ENCODE peak calls at places on chromosomes 5 and 9, in six cellular contexts. C is fibroblast of lung, Z is MM.1S, B is astrocyte of the spinal cord, W is body of pancreas, E is breast epithelium. X is an unnamed sample.

GRCh38 chr9:107422189-107422802 is 67.3 kb downstream of the KLF4 start:
- DNase-seq in C (peak), Z (peak), B (peak), W (peak), E (peak), X (peak)

GRCh38 chr5:142871056-142871879 is 101.1 kb downstream of the ARHGAP26 start:
- DNase-seq in C (no peak), Z (no peak), B (no peak), W (peak), E (peak), X (no peak)

GRCh38 chr9:21056931-21057330 is 20.8 kb downstream of the IFNB1 start:
- DNase-seq in C (peak), Z (no peak), B (peak), W (no peak), E (no peak), X (peak)

GRCh38 chr9:102975246-102975645 is 19.9 kb upstream of the CYLC2 start:
- DNase-seq in C (no peak), Z (no peak), B (no peak), W (no peak), E (no peak), X (no peak)

GRCh38 chr9:134813841-134814240 is 66.8 kb upstream of the FCN2 start:
- DNase-seq in C (no peak), Z (no peak), B (no peak), W (no peak), E (no peak), X (no peak)

GRCh38 chr9:106587021-106587420 is 275.9 kb upstream of the ZNF462 start:
- DNase-seq in C (peak), Z (no peak), B (peak), W (no peak), E (no peak), X (no peak)

GRCh38 chr5:42605490-42605889 is 151.1 kb upstream of the CCDC152 start:
- DNase-seq in C (no peak), Z (no peak), B (no peak), W (no peak), E (no peak), X (no peak)

GRCh38 chr9:11328326-11328725 is 715.5 kb upstream of the PTPRD start:
- DNase-seq in C (no peak), Z (no peak), B (no peak), W (no peak), E (no peak), X (no peak)

GRCh38 chr5:96035796-96036195 is 74.1 kb upstream of the ELL2 start:
- DNase-seq in C (no peak), Z (no peak), B (no peak), W (no peak), E (no peak), X (no peak)

GRCh38 chr5:139392678-139393496 is 2.0 kb downstream of the PROB1 start:
- DNase-seq in C (peak), Z (peak), B (peak), W (peak), E (no peak), X (no peak)

GRCh38 chr9:79809931-79810330 is 238.2 kb downstream of the TLE4 start:
- DNase-seq in C (peak), Z (peak), B (peak), W (no peak), E (no peak), X (peak)

GRCh38 chr9:7816021-7816420 is 16.4 kb upstream of the DMAC1 start:
- DNase-seq in C (no peak), Z (no peak), B (no peak), W (no peak), E (no peak), X (no peak)

GRCh38 chr9:92036411-92036746 is 78.8 kb downstream of the SPTLC1 start:
- DNase-seq in C (no peak), Z (no peak), B (no peak), W (no peak), E (no peak), X (no peak)

GRCh38 chr5:82413302-82414042 is 135.3 kb upstream of the RPS23 start:
- DNase-seq in C (peak), Z (no peak), B (peak), W (no peak), E (no peak), X (no peak)

GRCh38 chr9:131837316-131837715 is 97.4 kb upstream of the RAPGEF1 start:
- DNase-seq in C (no peak), Z (no peak), B (no peak), W (peak), E (no peak), X (no peak)

GRCh38 chr5:175460126-175460525 is 16.1 kb upstream of the DRD1 start:
- DNase-seq in C (no peak), Z (peak), B (no peak), W (no peak), E (no peak), X (no peak)

GRCh38 chr5:148962200-148962550 is 100.7 kb downstream of the SH3TC2 start:
- DNase-seq in C (no peak), Z (no peak), B (no peak), W (no peak), E (no peak), X (no peak)

GRCh38 chr5:74850016-74850415 is 16.2 kb downstream of the FAM169A start:
- DNase-seq in C (no peak), Z (no peak), B (no peak), W (no peak), E (no peak), X (no peak)

GRCh38 chr5:178730940-178731265 is 444 bp upstream of the ZNF354A start:
- DNase-seq in C (no peak), Z (no peak), B (no peak), W (no peak), E (no peak), X (no peak)
- H3K4me3 ChIP-seq in C (peak), Z (peak), B (peak), W (no peak), E (peak), X (peak)

DNA sequence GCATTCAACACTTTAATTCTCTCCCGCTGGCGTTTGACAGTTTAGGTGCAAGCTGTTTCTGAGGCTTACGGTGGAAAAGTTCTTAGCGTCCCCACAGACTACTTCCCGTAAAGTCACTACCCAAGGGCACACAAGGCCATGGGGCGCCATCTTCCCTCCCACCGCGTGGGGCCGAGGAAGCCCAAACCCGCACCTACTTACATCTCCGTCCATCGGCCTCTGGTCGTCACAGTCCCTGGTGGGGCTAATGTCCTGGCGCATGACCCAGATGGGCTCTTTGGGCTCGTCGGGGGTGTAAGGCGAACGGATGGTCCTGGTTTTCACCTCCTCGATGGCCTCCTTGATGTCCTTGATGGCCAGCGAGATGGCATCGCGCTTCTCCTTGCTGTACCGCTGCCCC is 156.4 kb downstream of the APBA1 start:
- DNase-seq in C (no peak), Z (no peak), B (no peak), W (no peak), E (no peak), X (no peak)
- TF ChIP-seq CTCF in C (no peak), Z (no peak), B (no peak), W (no peak), E (no peak), X (no peak)

GRCh38 chr5:94353605-94354004 is 264.8 kb downstream of the KIAA0825 start:
- DNase-seq in C (no peak), Z (no peak), B (no peak), W (no peak), E (no peak), X (no peak)

GRCh38 chr5:94361161-94361560 is 257.2 kb downstream of the KIAA0825 start:
- DNase-seq in C (no peak), Z (no peak), B (no peak), W (no peak), E (no peak), X (no peak)

GRCh38 chr5:94359880-94360279 is 258.5 kb downstream of the KIAA0825 start:
- DNase-seq in C (no peak), Z (no peak), B (no peak), W (no peak), E (no peak), X (no peak)

GRCh38 chr5:94360382-94360781 is 258.0 kb downstream of the KIAA0825 start:
- DNase-seq in C (no peak), Z (no peak), B (no peak), W (no peak), E (no peak), X (no peak)

DNA sequence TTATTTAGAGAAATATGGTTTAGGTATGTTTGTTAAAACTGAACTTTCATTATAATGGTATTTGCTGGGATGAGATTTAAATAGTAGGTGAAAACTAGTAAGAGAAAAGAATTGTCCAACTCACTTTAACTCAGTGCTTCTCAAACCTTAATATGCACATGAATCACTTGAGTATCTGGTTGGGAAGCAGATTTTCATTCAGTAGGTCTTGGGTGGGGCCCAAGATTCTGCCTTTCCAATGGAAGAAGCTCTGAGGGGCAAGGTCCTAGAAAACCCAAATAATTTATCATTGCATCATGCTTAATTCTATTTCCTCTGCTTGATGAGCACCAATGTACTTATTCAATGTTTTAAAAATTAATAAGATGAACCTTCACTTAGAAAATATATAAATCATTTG is 262.6 kb downstream of the KIAA0825 start:
- DNase-seq in C (no peak), Z (no peak), B (no peak), W (no peak), E (no peak), X (no peak)
- H3K4me3 ChIP-seq in C (no peak), Z (no peak), B (no peak), W (no peak), E (no peak), X (no peak)

GRCh38 chr5:171335616-171336015 is 26.6 kb downstream of the TLX3 start:
- DNase-seq in C (no peak), Z (no peak), B (no peak), W (no peak), E (no peak), X (no peak)

GRCh38 chr5:171340491-171340890 is 31.4 kb downstream of the TLX3 start:
- DNase-seq in C (no peak), Z (no peak), B (no peak), W (no peak), E (no peak), X (no peak)

GRCh38 chr5:171340042-171340441 is 31.0 kb downstream of the TLX3 start:
- DNase-seq in C (no peak), Z (no peak), B (no peak), W (no peak), E (no peak), X (no peak)

GRCh38 chr5:171337207-171337562 is 28.1 kb downstream of the TLX3 start:
- DNase-seq in C (no peak), Z (no peak), B (no peak), W (no peak), E (no peak), X (no peak)

GRCh38 chr5:171336486-171337206 is 27.6 kb downstream of the TLX3 start:
- DNase-seq in C (peak), Z (peak), B (peak), W (peak), E (no peak), X (peak)
- TF ChIP-seq CTCF in C (peak), Z (peak), B (peak), W (peak), E (peak), X (peak)

DNA sequence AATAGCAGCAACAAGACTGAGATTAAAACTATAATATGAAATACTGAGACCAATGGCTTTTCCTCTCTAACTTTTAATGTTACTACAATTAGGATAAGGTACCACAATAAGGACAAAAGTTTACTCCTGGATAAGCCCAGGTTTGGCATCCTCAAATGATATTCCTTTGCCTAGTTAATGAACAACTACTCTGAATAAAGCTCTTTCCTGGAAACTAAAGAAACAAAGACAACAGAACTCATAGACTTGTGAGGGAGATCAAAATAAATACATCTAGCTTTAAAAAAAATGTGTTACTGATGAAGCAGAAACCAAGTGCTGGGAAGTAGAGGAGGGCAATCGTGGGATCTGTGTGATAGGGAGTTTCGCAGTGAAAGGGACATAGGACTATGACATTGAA is 19.3 kb upstream of the RAPGEF6 start:
- DNase-seq in C (no peak), Z (no peak), B (no peak), W (no peak), E (no peak), X (no peak)
- H3K4me3 ChIP-seq in C (no peak), Z (no peak), B (no peak), W (no peak), E (no peak), X (no peak)

GRCh38 chr5:132677191-132677590 is 3.4 kb downstream of the IL4 start:
- DNase-seq in C (peak), Z (no peak), B (peak), W (peak), E (no peak), X (peak)
- TF ChIP-seq CTCF in C (peak), Z (no peak), B (peak), W (no peak), E (no peak), X (peak)

GRCh38 chr5:9483251-9483650 is 62.6 kb downstream of the SEMA5A start:
- DNase-seq in C (peak), Z (no peak), B (no peak), W (no peak), E (no peak), X (no peak)

GRCh38 chr5:9483779-9484178 is 62.1 kb downstream of the SEMA5A start:
- DNase-seq in C (peak), Z (no peak), B (no peak), W (no peak), E (no peak), X (no peak)

GRCh38 chr5:9479981-9480380 is 65.9 kb downstream of the SEMA5A start:
- DNase-seq in C (no peak), Z (no peak), B (no peak), W (no peak), E (no peak), X (no peak)

GRCh38 chr5:9480499-9480898 is 65.4 kb downstream of the SEMA5A start:
- DNase-seq in C (no peak), Z (no peak), B (no peak), W (no peak), E (no peak), X (no peak)

DNA sequence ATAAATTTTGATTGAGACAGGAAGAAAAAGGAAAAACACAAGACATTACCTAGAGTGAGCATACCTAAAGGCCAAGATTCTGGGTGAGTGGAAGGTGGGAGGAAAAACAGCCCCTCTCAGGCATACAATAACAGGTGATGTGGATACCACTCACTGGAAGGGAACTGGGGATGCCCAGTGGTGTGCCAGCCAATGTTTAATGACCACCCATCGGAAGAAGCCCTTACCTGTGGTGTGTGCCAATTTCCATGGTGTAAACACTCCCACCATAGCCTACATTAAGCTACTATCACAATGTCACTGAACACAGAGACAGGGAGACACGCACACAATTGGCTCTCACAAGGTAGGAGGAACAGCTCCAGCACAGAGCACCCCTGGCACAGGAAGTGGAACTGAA is 63.5 kb downstream of the SEMA5A start:
- DNase-seq in C (no peak), Z (no peak), B (no peak), W (no peak), E (no peak), X (no peak)
- H3K4me3 ChIP-seq in C (no peak), Z (no peak), B (no peak), W (no peak), E (no peak), X (no peak)

GRCh38 chr5:94691947-94692346 is 73.5 kb downstream of the SLF1 start:
- DNase-seq in C (peak), Z (no peak), B (peak), W (no peak), E (no peak), X (no peak)

GRCh38 chr5:94693845-94694370 is 75.4 kb downstream of the SLF1 start:
- DNase-seq in C (no peak), Z (no peak), B (no peak), W (no peak), E (no peak), X (no peak)

GRCh38 chr5:94694671-94695070 is 76.2 kb downstream of the SLF1 start:
- DNase-seq in C (peak), Z (no peak), B (peak), W (no peak), E (no peak), X (no peak)

GRCh38 chr5:94692610-94693009 is 74.1 kb downstream of the SLF1 start:
- DNase-seq in C (no peak), Z (no peak), B (no peak), W (no peak), E (no peak), X (no peak)

GRCh38 chr5:94693043-94693822 is 74.8 kb downstream of the SLF1 start:
- DNase-seq in C (peak), Z (peak), B (peak), W (no peak), E (no peak), X (peak)
- TF ChIP-seq CTCF in C (peak), Z (peak), B (peak), W (peak), E (no peak), X (peak)

GRCh38 chr9:136806067-136806466 is 1.7 kb upstream of the RABL6 start:
- DNase-seq in C (no peak), Z (no peak), B (no peak), W (peak), E (no peak), X (no peak)
- H3K4me3 ChIP-seq in C (no peak), Z (no peak), B (no peak), W (no peak), E (no peak), X (no peak)